ENCODE peak calls at places on chromosomes 13 and 19, in four cellular contexts. V is lung, J is cardiac muscle cell, N is upper lobe of left lung. W is an unnamed sample.

GRCh38 chr19:12194827-12195500 is 32.1 kb downstream of the ZNF136 start:
- DNase-seq in V (peak; percentile 84), J (peak; percentile 85), N (peak; percentile 83), W (peak; percentile 44)

GRCh38 chr13:32068255-32068654 is 36.7 kb downstream of the FRY start:
- DNase-seq in N (no peak), V (no peak), J (no peak), W (no peak)

GRCh38 chr13:84917252-84917878 is 881.9 kb downstream of the SLITRK6 start:
- DNase-seq in J (peak; percentile 30), V (no peak), N (no peak), W (peak; percentile 46)

GRCh38 chr19:58330458-58330857 is 3.7 kb downstream of the ZSCAN22 start:
- DNase-seq in V (no peak), N (no peak), J (peak; percentile 68), W (no peak)

GRCh38 chr19:30879225-30879624 is 470.0 kb downstream of the TSHZ3 start:
- DNase-seq in N (no peak), V (no peak), J (no peak), W (no peak)

GRCh38 chr19:38486731-38487336 is 53.3 kb downstream of the RYR1 start:
- DNase-seq in J (no peak), N (no peak), V (no peak), W (no peak)

GRCh38 chr19:2816641-2817040 is 3.0 kb upstream of the ZNF554 start:
- DNase-seq in J (no peak), N (no peak), V (no peak), W (no peak)

GRCh38 chr13:113209336-113209879 is at the start of gene CUL4A:
- DNase-seq in J (peak; percentile 82), N (peak; percentile 97), V (peak; percentile 77), W (peak; percentile 86)

GRCh38 chr19:4186087-4186993 is 3.9 kb downstream of the ANKRD24 start:
- DNase-seq in V (peak; percentile 80), J (peak; percentile 79), N (no peak), W (peak; percentile 88)

GRCh38 chr13:112718318-112718717 is 28.5 kb downstream of the ATP11A start:
- DNase-seq in J (no peak), V (no peak), N (no peak), W (no peak)

GRCh38 chr19:917323-918151 is at the start of gene KISS1R:
- DNase-seq in N (peak; percentile 90), J (no peak), V (no peak), W (peak; percentile 50)

GRCh38 chr19:16001481-16002312 is 52.9 kb downstream of the OR10H4 start:
- DNase-seq in N (no peak), V (no peak), J (peak; percentile 82), W (no peak)

GRCh38 chr13:104011505-104012270 is 945.5 kb upstream of the SLC10A2 start:
- DNase-seq in N (no peak), V (no peak), J (peak; percentile 20), W (no peak)

GRCh38 chr19:18945297-18945696 is 4.3 kb upstream of the HOMER3 start:
- DNase-seq in N (no peak), V (no peak), J (no peak), W (no peak)

GRCh38 chr19:29873024-29873800 is 61.4 kb downstream of the CCNE1 start:
- DNase-seq in N (peak; percentile 94), J (peak; percentile 34), V (peak; percentile 51), W (peak; percentile 48)

GRCh38 chr19:45446295-45446694 is 21.5 kb upstream of the FOSB start:
- DNase-seq in V (no peak), N (no peak), J (peak; percentile 62), W (no peak)

GRCh38 chr13:48776396-48776795 is 122.7 kb downstream of the CYSLTR2 start:
- DNase-seq in V (no peak), J (no peak), N (no peak), W (no peak)

GRCh38 chr19:289651-290538 is 1.3 kb downstream of the PLPP2 start:
- DNase-seq in N (no peak), V (no peak), J (peak; percentile 31), W (no peak)

GRCh38 chr19:3450796-3451411 is 29.4 kb downstream of the SMIM24 start:
- DNase-seq in N (no peak), V (peak; percentile 60), J (peak; percentile 100), W (peak; percentile 67)

GRCh38 chr19:11446652-11447301 is 11.3 kb downstream of the PRKCSH start:
- DNase-seq in V (peak; percentile 61), N (peak; percentile 92), J (peak; percentile 46), W (peak; percentile 60)

GRCh38 chr13:29935309-29935981 is 85.0 kb upstream of the UBL3 start:
- DNase-seq in J (no peak), V (no peak), N (no peak), W (no peak)

GRCh38 chr13:30829145-30829544 is 76.9 kb upstream of the MEDAG start:
- DNase-seq in N (no peak), V (no peak), J (peak; percentile 38), W (no peak)

GRCh38 chr19:4403005-4403761 is 743 bp downstream of the CHAF1A start:
- DNase-seq in V (no peak), N (no peak), J (no peak), W (peak; percentile 37)

GRCh38 chr19:12880551-12881171 is 588 bp downstream of the DNASE2 start:
- DNase-seq in N (peak; percentile 84), J (peak; percentile 41), V (no peak), W (peak; percentile 43)

GRCh38 chr13:73001971-73002370 is 56.8 kb upstream of the KLF5 start:
- DNase-seq in N (no peak), J (no peak), V (no peak), W (no peak)

GRCh38 chr13:85610024-85610423 is 189.2 kb downstream of the SLITRK6 start:
- DNase-seq in J (no peak), V (no peak), N (no peak), W (no peak)

GRCh38 chr19:3483226-3483628 is at the start of gene SMIM44:
- DNase-seq in N (no peak), V (no peak), J (no peak), W (no peak)

GRCh38 chr13:66994097-66994496 is 236.0 kb downstream of the PCDH9 start:
- DNase-seq in J (peak; percentile 85), V (peak; percentile 66), N (peak; percentile 12), W (peak; percentile 75)

GRCh38 chr19:16330811-16331690 is 6.4 kb downstream of the KLF2 start:
- DNase-seq in J (no peak), N (no peak), V (no peak), W (no peak)

GRCh38 chr19:18353378-18354005 is 13.1 kb downstream of the PGPEP1 start:
- DNase-seq in N (no peak), J (no peak), V (no peak), W (no peak)

GRCh38 chr19:7636691-7637373 is at the start of gene STXBP2:
- DNase-seq in V (peak; percentile 87), N (peak; percentile 98), J (peak; percentile 65), W (peak; percentile 75)

GRCh38 chr19:47035127-47035494 is 13.3 kb downstream of the TMEM160 start:
- DNase-seq in N (no peak), V (no peak), J (no peak), W (peak; percentile 71)

GRCh38 chr19:16496613-16496983 is 404 bp downstream of the C19orf44 start:
- DNase-seq in J (peak; percentile 59), N (no peak), V (no peak), W (peak; percentile 38)

GRCh38 chr13:42078113-42078769 is 29.8 kb downstream of the DGKH start:
- DNase-seq in N (no peak), J (no peak), V (no peak), W (no peak)

GRCh38 chr19:57231686-57232085 is 863 bp downstream of the AURKC start:
- DNase-seq in N (no peak), V (no peak), J (no peak), W (no peak)

GRCh38 chr19:45428385-45429231 is 4.9 kb upstream of the ERCC1 start:
- DNase-seq in N (peak; percentile 90), J (peak; percentile 59), V (no peak), W (peak; percentile 63)

GRCh38 chr13:23044906-23045305 is 135.9 kb upstream of the SGCG start:
- DNase-seq in J (no peak), V (no peak), N (no peak), W (no peak)

GRCh38 chr13:52128714-52129700 is at the start of gene NEK5:
- DNase-seq in N (peak; percentile 95), J (peak; percentile 59), V (peak; percentile 63), W (peak; percentile 70)

DNA sequence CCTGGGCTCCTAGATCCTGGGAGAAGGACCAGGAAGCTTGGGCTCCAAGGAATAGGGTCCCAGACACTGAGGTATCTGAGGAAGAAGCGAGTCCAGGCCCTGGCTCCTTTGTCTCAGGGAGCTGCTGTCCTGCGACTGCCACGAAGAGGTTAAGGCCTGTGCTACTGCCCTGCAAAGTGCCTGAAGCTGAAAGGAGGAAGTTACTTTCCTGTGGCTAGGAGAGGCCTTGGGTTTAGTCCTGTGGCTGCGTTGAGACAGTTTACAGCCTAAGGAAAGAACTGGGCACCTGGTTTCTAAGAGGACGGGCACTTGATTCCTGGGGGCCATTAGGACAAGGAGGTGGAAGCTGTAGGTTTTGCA is 2.8 kb downstream of the MYADM start:
- DNase-seq in N (no peak), V (no peak), J (no peak), W (no peak)
- H3K4me1 ChIP-seq in N (peaks cover 45% of the 10 kb centered on the region), V (no peaks in the 10 kb centered on the region), J (no peaks in the 10 kb centered on the region), W (peaks cover 16% of the 10 kb centered on the region)

DNA sequence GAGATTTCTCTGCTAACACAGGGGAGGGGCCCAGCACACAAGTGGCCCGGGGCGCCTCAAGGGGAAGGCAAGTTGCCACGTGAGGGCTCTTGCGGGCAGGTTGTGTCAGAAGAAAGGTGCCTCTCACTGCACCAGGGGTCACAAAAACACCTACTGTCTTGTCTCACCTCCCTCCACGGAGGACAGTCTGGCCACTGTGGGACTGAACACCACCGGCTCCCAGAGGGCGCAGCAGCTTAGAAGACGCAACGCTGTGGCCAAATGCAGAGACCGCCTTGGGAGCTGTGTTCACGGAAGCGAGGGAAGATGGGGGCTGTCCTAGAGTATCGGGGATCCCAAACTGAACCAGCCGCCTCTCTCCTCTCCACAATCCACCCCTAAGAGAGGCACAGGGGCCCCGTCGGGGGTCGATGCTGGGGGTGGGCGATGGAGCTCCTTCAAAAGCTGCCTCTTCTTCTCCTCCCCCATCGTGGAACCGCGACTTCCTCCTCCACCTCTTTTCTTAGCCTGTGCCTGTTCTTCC is 177.5 kb downstream of the FOXO1 start:
- DNase-seq in N (peak; percentile 53), J (no peak), V (no peak), W (no peak)
- H3K4me1 ChIP-seq in N (peaks cover 5% of the 10 kb centered on the region), J (peaks cover 5% of the 10 kb centered on the region), V (no peaks in the 10 kb centered on the region), W (no peaks in the 10 kb centered on the region)

GRCh38 chr19:35316560-35316959 is 12.4 kb upstream of the CD22 start:
- DNase-seq in N (no peak), V (no peak), J (no peak), W (no peak)
- H3K4me1 ChIP-seq in N (peaks cover 31% of the 10 kb centered on the region), V (no peaks in the 10 kb centered on the region), J (no peaks in the 10 kb centered on the region), W (no peaks in the 10 kb centered on the region)

DNA sequence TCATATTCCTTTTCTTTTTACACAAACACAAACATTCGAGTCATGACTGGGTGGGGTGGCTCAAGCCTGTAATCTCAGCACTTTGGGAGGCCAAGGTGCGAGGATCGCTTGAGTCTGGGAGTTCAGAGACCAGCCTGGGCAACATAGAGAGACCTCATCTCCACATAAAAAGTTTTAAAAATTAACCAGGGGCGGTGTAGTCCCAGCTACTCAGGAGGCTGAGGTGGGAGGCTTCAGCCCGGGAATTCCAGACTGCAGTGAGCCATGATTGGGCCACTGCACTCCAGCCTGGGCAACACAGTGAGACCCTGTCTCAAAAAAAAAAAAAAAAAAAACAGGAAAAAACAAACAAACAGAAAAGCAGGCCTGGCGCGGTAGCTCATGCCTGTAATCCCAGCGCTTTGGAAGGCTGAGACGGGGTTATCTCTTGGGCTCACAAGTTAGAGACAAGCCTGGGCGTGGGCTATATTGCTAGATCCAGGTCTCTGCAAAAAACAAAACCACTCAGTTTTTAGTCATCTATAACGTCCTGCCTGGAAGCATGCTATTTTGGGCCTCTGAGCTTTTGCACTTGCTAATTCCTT is 572 bp upstream of the BAX start:
- DNase-seq in J (no peak), V (no peak), N (no peak), W (no peak)
- H3K4me1 ChIP-seq in J (no peaks in the 10 kb centered on the region), V (no peaks in the 10 kb centered on the region), N (peaks cover 11% of the 10 kb centered on the region), W (peaks cover 10% of the 10 kb centered on the region)

GRCh38 chr13:110240943-110241342 is 66.0 kb downstream of the COL4A1 start:
- DNase-seq in J (no peak), N (no peak), V (no peak), W (no peak)
- H3K4me1 ChIP-seq in J (peaks cover 33% of the 10 kb centered on the region), N (peaks cover 19% of the 10 kb centered on the region), V (peaks cover 40% of the 10 kb centered on the region), W (peaks cover 8% of the 10 kb centered on the region)